ENCODE peak calls at places on chromosomes 7 and 10, in five cellular contexts. I is lower lobe of right lung, B is AG09309, Q is WTC11, S is AG09319. M is an unnamed sample.

GRCh38 chr10:78905015-78905939 is 163.5 kb upstream of the ZMIZ1 start:
- DNase-seq in I (no peak), B (no peak), Q (no peak), S (no peak), M (no peak)

GRCh38 chr10:117534321-117535044 is 8.1 kb upstream of the EMX2 start:
- DNase-seq in B (no peak), S (no peak), Q (peak), I (no peak), M (no peak)

GRCh38 chr7:146119016-146119415 is 2.4 kb downstream of the CNTNAP2 start:
- DNase-seq in Q (no peak), I (no peak), S (no peak), B (no peak), M (no peak)

GRCh38 chr7:127885843-127886242 is 145.4 kb downstream of the LRRC4 start:
- DNase-seq in Q (no peak), B (no peak), I (no peak), S (peak), M (no peak)

GRCh38 chr10:36114141-36114540 is 472.0 kb upstream of the FZD8 start:
- DNase-seq in Q (no peak), B (no peak), I (no peak), S (no peak), M (no peak)

GRCh38 chr7:140661124-140661523 is 11.6 kb upstream of the ADCK2 start:
- DNase-seq in I (no peak), Q (no peak), S (no peak), B (no peak), M (no peak)

GRCh38 chr7:49893131-49893530 is 119.7 kb downstream of the VWC2 start:
- DNase-seq in S (no peak), B (no peak), Q (no peak), I (no peak), M (no peak)

GRCh38 chr10:35017608-35018007 is 72.5 kb downstream of the CUL2 start:
- DNase-seq in B (no peak), S (no peak), Q (no peak), I (no peak), M (no peak)

GRCh38 chr10:103763374-103764202 is 91.8 kb downstream of the SH3PXD2A start:
- DNase-seq in I (no peak), B (no peak), Q (no peak), S (no peak), M (no peak)

GRCh38 chr7:133668296-133669060 is 415.6 kb downstream of the EXOC4 start:
- DNase-seq in I (no peak), S (no peak), Q (peak), B (no peak), M (no peak)

GRCh38 chr7:133082390-133082766 is 488 bp upstream of the CHCHD3 start:
- DNase-seq in S (no peak), Q (no peak), B (no peak), I (no peak), M (no peak)

GRCh38 chr10:132109341-132110072 is 43.8 kb downstream of the JAKMIP3 start:
- DNase-seq in Q (no peak), S (no peak), B (no peak), I (peak), M (peak)

GRCh38 chr10:69802424-69803161 is 887 bp downstream of the COL13A1 start:
- DNase-seq in I (no peak), Q (peak), S (no peak), B (no peak), M (peak)
- TF ChIP-seq CTCF in I (no peak), Q (no peak), S (peak), B (no peak), M (no peak)

DNA sequence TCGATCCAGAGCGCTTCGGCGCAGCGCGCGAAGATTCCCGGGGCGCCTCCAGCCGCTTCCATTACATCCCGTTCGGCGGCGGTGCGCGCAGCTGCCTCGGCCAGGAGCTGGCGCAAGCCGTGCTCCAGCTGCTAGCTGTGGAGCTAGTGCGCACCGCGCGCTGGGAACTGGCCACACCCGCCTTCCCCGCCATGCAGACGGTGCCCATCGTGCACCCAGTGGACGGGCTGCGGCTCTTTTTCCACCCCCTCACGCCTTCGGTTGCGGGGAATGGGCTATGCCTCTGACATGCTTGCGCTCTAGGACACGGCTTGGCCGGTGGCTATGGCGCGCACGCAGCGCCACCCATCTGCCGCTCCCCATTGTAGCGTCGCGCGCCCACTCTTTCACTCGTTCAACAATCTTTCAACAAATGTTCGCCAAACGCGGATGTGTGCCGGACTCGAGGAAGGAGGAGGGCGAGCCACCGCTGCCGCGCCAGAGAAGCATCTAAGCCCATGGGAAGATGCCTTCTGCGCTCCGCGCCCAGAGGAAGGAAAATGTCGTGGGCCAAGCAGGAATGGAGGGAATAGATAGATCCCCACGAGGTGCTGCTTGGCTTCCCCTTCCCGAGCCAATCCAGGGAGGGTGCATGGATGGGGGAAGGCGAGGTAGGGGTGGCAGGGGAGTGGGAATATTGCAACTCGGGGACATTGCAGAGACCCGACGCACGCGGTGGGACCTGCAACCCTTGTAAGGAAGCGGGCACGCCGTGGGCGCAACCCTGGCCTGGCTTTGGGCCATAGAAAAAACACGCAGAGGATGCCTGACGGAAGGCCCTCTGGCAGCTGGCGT is 5.1 kb upstream of the CYP26A1 start:
- DNase-seq in S (no peak), B (no peak), I (no peak), Q (peak), M (no peak)
- TF ChIP-seq CTCF in S (no peak), B (no peak), I (no peak), Q (no peak), M (no peak)

DNA sequence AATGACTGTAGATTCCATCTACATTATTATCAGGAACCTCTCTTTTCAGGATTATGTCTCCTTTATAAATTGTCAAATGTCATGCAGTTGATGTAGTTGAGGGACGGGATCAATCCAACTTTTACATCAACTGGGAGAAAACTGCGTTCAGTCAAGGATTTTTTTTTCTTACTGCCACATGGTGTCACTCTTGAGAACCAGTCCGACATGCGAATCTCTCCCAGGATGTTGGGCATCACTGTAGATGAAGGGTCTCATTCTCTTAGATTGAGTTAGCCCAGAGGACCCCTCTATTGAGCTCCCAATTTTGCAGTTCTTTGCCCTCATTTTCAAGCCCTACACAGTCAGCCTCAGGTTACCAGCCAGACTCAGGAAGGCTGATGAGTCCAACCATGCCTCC is 120.3 kb upstream of the PTPRZ1 start:
- DNase-seq in B (peak), S (no peak), Q (no peak), I (no peak), M (no peak)
- TF ChIP-seq CTCF in B (peak), S (peak), Q (no peak), I (no peak), M (peak)

DNA sequence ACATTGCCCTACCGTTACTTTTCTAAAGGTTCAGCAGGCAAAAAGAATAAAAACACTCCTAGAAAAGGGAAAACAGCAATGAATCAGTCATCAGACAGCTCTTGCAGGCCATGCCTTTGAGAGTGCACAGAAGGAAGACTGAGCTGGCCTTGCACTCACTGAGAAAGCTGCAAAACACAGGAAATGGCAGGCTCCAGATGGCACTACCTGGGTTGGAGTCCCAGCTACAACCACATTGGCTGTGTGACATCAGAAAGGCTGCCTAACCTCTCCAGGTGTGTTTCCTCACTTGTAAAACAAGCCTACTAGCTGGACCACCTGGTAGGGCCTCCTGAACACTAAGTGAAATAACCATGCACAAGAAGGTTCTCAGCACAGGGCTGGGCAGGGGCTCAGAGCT is 113.7 kb downstream of the SFMBT2 start:
- DNase-seq in Q (no peak), B (no peak), I (no peak), S (no peak), M (no peak)
- TF ChIP-seq CTCF in Q (no peak), B (no peak), I (no peak), S (no peak), M (no peak)

DNA sequence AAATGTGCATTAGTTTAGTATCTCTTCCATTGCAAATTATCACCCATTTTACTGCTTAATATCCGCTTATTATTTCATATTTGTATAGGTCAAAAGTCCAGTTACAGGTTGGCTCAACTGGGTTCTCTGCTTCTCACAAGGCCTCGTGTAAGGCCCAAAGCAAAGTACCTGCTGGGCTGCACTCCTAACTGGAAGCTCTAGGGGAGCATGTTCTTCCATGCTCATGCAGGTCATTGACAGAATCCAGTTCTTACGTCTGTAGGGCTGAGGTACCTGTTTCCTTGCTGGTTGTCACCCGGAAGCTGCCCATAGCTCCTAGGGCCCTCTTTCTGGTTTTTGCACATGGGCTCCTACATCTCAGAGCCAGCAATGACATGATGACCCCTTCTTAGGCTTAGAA is 79.6 kb downstream of the RAPGEF5 start:
- DNase-seq in Q (no peak), S (no peak), B (no peak), I (no peak), M (no peak)
- TF ChIP-seq CTCF in Q (no peak), S (no peak), B (no peak), I (no peak), M (no peak)

M was measured in progenitor cell of endocrine pancreas.